ENCODE peak calls at places on chromosomes 7 and 10, in four cellular contexts. N is HCT116, Y is K562, I is GM12878. R is an unnamed sample.

GRCh38 chr7:149220534-149220933 is 18.9 kb upstream of the ZNF212 start:
- DNase-seq in N (no peak), Y (no peak), I (no peak), R (no peak)

GRCh38 chr7:22969010-22969431 is 44.9 kb downstream of the HYCC1 start:
- DNase-seq in N (no peak), Y (no peak), I (no peak), R (no peak)

GRCh38 chr7:134324107-134324506 is 7.4 kb upstream of the SLC35B4 start:
- DNase-seq in N (no peak), Y (no peak), I (no peak), R (no peak)

GRCh38 chr10:103281753-103282152 is 4.8 kb downstream of the INA start:
- DNase-seq in N (no peak), Y (no peak), I (no peak), R (no peak)

GRCh38 chr7:15606561-15606960 is 44.7 kb upstream of the AGMO start:
- DNase-seq in N (no peak), Y (no peak), I (no peak), R (no peak)

GRCh38 chr7:51129527-51130472 is 186.8 kb downstream of the COBL start:
- DNase-seq in N (no peak), Y (no peak), I (no peak), R (no peak)

GRCh38 chr10:30456262-30456661 is 22.3 kb downstream of the MAP3K8 start:
- DNase-seq in N (no peak), Y (no peak), I (peak), R (no peak)

GRCh38 chr7:113299748-113300147 is 181.4 kb upstream of the SMIM30 start:
- DNase-seq in N (no peak), Y (no peak), I (no peak), R (no peak)

GRCh38 chr7:26100940-26101339 is 51.1 kb upstream of the NFE2L3 start:
- DNase-seq in N (no peak), Y (no peak), I (no peak), R (no peak)
- TF ChIP-seq SRF in N (no peak), Y (no peak), I (no peak), R (no peak)

GRCh38 chr7:43041105-43041504 is 71.3 kb upstream of the HECW1 start:
- DNase-seq in N (no peak), Y (peak), I (no peak), R (no peak)
- TF ChIP-seq ZBTB33 in N (no peak), Y (no peak), I (no peak), R (no peak)

GRCh38 chr10:1374501-1374900 is 318.3 kb downstream of the WDR37 start:
- DNase-seq in N (no peak), Y (no peak), I (no peak), R (no peak)
- TF ChIP-seq SRF in N (no peak), Y (no peak), I (no peak), R (no peak)

GRCh38 chr7:77729574-77730348 is 33.5 kb downstream of the RSBN1L start:
- DNase-seq in N (no peak), Y (no peak), I (no peak), R (no peak)

GRCh38 chr7:77731716-77732115 is 35.5 kb downstream of the RSBN1L start:
- DNase-seq in N (no peak), Y (no peak), I (no peak), R (no peak)

GRCh38 chr7:77727527-77727926 is 31.3 kb downstream of the RSBN1L start:
- DNase-seq in N (no peak), Y (no peak), I (no peak), R (no peak)

GRCh38 chr7:77727936-77728701 is 31.9 kb downstream of the RSBN1L start:
- DNase-seq in N (no peak), Y (peak), I (no peak), R (peak)
- TF ChIP-seq ZBTB33 in N (no peak), Y (no peak), I (no peak), R (no peak)

GRCh38 chr7:80707318-80707717 is 68.9 kb downstream of the CD36 start:
- DNase-seq in N (no peak), Y (no peak), I (no peak), R (no peak)
- TF ChIP-seq SRF in N (no peak), Y (no peak), I (no peak), R (no peak)

GRCh38 chr7:96670338-96671289 is 39.0 kb downstream of the SEM1 start:
- DNase-seq in N (no peak), Y (no peak), I (no peak), R (no peak)

GRCh38 chr7:96671854-96672253 is 37.8 kb downstream of the SEM1 start:
- DNase-seq in N (no peak), Y (no peak), I (no peak), R (no peak)

GRCh38 chr7:96676901-96677300 is 32.7 kb downstream of the SEM1 start:
- DNase-seq in N (no peak), Y (no peak), I (no peak), R (no peak)

GRCh38 chr7:96675548-96675947 is 34.1 kb downstream of the SEM1 start:
- DNase-seq in N (no peak), Y (no peak), I (no peak), R (no peak)

DNA sequence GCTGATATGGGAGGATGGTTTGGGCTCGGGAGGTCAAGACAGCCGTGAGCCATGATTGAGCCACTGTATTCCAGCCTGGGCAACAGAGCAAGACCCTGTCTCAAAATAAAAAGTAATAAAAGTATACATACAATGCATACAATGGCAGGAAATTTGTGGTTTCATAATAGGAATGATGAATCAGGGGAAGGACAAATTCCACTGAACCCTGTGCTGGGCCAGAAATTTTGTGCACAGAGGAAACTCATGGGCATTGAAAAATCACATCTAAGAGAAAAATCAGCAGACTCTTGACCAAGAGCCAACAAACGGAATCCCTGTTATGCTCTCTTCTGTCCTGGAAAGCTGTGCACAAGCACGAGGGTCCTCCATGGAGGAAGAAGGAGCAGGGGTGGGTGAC is 35.1 kb downstream of the SEM1 start:
- DNase-seq in N (no peak), Y (no peak), I (no peak), R (no peak)
- TF ChIP-seq ZBTB33 in N (no peak), Y (no peak), I (no peak), R (no peak)

R was measured in HepG2.